ENCODE peak calls at places on chromosomes 1 and 21, in five cellular contexts. One of them, this sample, is unnamed.
A peak's percentile ranks its signal among the peaks of the same experiment; 100 is the strongest.

GRCh38 chr1:155934933-155935590 is 849 bp upstream of the KHDC4 start:
- DNase-seq in activated CD4-positive, CD25-positive, alpha-beta regulatory T cell: no peak
- DNase-seq in activated CD4-positive, alpha-beta T cell treated with anti-CD3 and anti-CD28 coated beads, Interleukin-2, amount 10 ng/mL, durations not matched to agents 24 days and 14 days: no peak
- DNase-seq in stimulated activated CD4-positive, alpha-beta T cell treated with anti-CD3 and anti-CD28 coated beads, Interleukin-2, amount 100 ng/mL, for 48 hours: no peak
- DNase-seq in retinal pigment epithelial cell: no peak
- DNase-seq in this sample: no peak

GRCh38 chr1:118266436-118266835 is 81.4 kb upstream of the SPAG17 start:
- DNase-seq in stimulated activated CD4-positive, alpha-beta T cell treated with anti-CD3 and anti-CD28 coated beads, Interleukin-2, amount 100 ng/mL, for 48 hours: no peak
- DNase-seq in activated CD4-positive, alpha-beta T cell treated with anti-CD3 and anti-CD28 coated beads, Interleukin-2, amount 10 ng/mL, durations not matched to agents 24 days and 14 days: no peak
- DNase-seq in retinal pigment epithelial cell: no peak
- DNase-seq in activated CD4-positive, CD25-positive, alpha-beta regulatory T cell: no peak
- DNase-seq in this sample: no peak

GRCh38 chr1:163398980-163399379 is 77.2 kb downstream of the NUF2 start:
- DNase-seq in activated CD4-positive, alpha-beta T cell treated with anti-CD3 and anti-CD28 coated beads, Interleukin-2, amount 10 ng/mL, durations not matched to agents 24 days and 14 days: no peak
- DNase-seq in retinal pigment epithelial cell: no peak
- DNase-seq in activated CD4-positive, CD25-positive, alpha-beta regulatory T cell: no peak
- DNase-seq in stimulated activated CD4-positive, alpha-beta T cell treated with anti-CD3 and anti-CD28 coated beads, Interleukin-2, amount 100 ng/mL, for 48 hours: no peak
- DNase-seq in this sample: no peak

GRCh38 chr1:197787056-197787455 is 11.8 kb upstream of the DENND1B start:
- DNase-seq in activated CD4-positive, alpha-beta T cell treated with anti-CD3 and anti-CD28 coated beads, Interleukin-2, amount 10 ng/mL, durations not matched to agents 24 days and 14 days: no peak
- DNase-seq in stimulated activated CD4-positive, alpha-beta T cell treated with anti-CD3 and anti-CD28 coated beads, Interleukin-2, amount 100 ng/mL, for 48 hours: no peak
- DNase-seq in activated CD4-positive, CD25-positive, alpha-beta regulatory T cell: no peak
- DNase-seq in retinal pigment epithelial cell: no peak
- DNase-seq in this sample: no peak

GRCh38 chr21:43731891-43732711 is 13.2 kb downstream of the PDXK start:
- DNase-seq in activated CD4-positive, alpha-beta T cell treated with anti-CD3 and anti-CD28 coated beads, Interleukin-2, amount 10 ng/mL, durations not matched to agents 24 days and 14 days: no peak
- DNase-seq in activated CD4-positive, CD25-positive, alpha-beta regulatory T cell: no peak
- DNase-seq in retinal pigment epithelial cell: peak; percentile 88
- DNase-seq in stimulated activated CD4-positive, alpha-beta T cell treated with anti-CD3 and anti-CD28 coated beads, Interleukin-2, amount 100 ng/mL, for 48 hours: no peak
- DNase-seq in this sample: no peak

GRCh38 chr1:238088891-238089290 is 198.2 kb upstream of the ZP4 start:
- DNase-seq in activated CD4-positive, CD25-positive, alpha-beta regulatory T cell: no peak
- DNase-seq in activated CD4-positive, alpha-beta T cell treated with anti-CD3 and anti-CD28 coated beads, Interleukin-2, amount 10 ng/mL, durations not matched to agents 24 days and 14 days: no peak
- DNase-seq in retinal pigment epithelial cell: no peak
- DNase-seq in stimulated activated CD4-positive, alpha-beta T cell treated with anti-CD3 and anti-CD28 coated beads, Interleukin-2, amount 100 ng/mL, for 48 hours: no peak
- DNase-seq in this sample: peak; percentile 82

GRCh38 chr1:98821379-98821778 is 159.9 kb downstream of the SNX7 start:
- DNase-seq in activated CD4-positive, CD25-positive, alpha-beta regulatory T cell: no peak
- DNase-seq in activated CD4-positive, alpha-beta T cell treated with anti-CD3 and anti-CD28 coated beads, Interleukin-2, amount 10 ng/mL, durations not matched to agents 24 days and 14 days: peak; percentile 9
- DNase-seq in retinal pigment epithelial cell: no peak
- DNase-seq in stimulated activated CD4-positive, alpha-beta T cell treated with anti-CD3 and anti-CD28 coated beads, Interleukin-2, amount 100 ng/mL, for 48 hours: no peak
- DNase-seq in this sample: no peak

GRCh38 chr1:80258659-80259058 is 1252.1 kb upstream of the ADGRL4 start:
- DNase-seq in retinal pigment epithelial cell: no peak
- DNase-seq in activated CD4-positive, CD25-positive, alpha-beta regulatory T cell: no peak
- DNase-seq in activated CD4-positive, alpha-beta T cell treated with anti-CD3 and anti-CD28 coated beads, Interleukin-2, amount 10 ng/mL, durations not matched to agents 24 days and 14 days: no peak
- DNase-seq in stimulated activated CD4-positive, alpha-beta T cell treated with anti-CD3 and anti-CD28 coated beads, Interleukin-2, amount 100 ng/mL, for 48 hours: no peak
- DNase-seq in this sample: no peak

GRCh38 chr1:170214980-170215910 is 69.5 kb downstream of the NTMT2 start:
- DNase-seq in activated CD4-positive, CD25-positive, alpha-beta regulatory T cell: no peak
- DNase-seq in stimulated activated CD4-positive, alpha-beta T cell treated with anti-CD3 and anti-CD28 coated beads, Interleukin-2, amount 100 ng/mL, for 48 hours: no peak
- DNase-seq in activated CD4-positive, alpha-beta T cell treated with anti-CD3 and anti-CD28 coated beads, Interleukin-2, amount 10 ng/mL, durations not matched to agents 24 days and 14 days: no peak
- DNase-seq in retinal pigment epithelial cell: no peak
- DNase-seq in this sample: no peak

GRCh38 chr1:23581219-23581618 is 21.9 kb upstream of the ID3 start:
- DNase-seq in retinal pigment epithelial cell: no peak
- DNase-seq in stimulated activated CD4-positive, alpha-beta T cell treated with anti-CD3 and anti-CD28 coated beads, Interleukin-2, amount 100 ng/mL, for 48 hours: no peak
- DNase-seq in activated CD4-positive, alpha-beta T cell treated with anti-CD3 and anti-CD28 coated beads, Interleukin-2, amount 10 ng/mL, durations not matched to agents 24 days and 14 days: no peak
- DNase-seq in activated CD4-positive, CD25-positive, alpha-beta regulatory T cell: no peak
- DNase-seq in this sample: no peak

GRCh38 chr21:32348604-32349332 is 44.0 kb downstream of the URB1 start:
- DNase-seq in stimulated activated CD4-positive, alpha-beta T cell treated with anti-CD3 and anti-CD28 coated beads, Interleukin-2, amount 100 ng/mL, for 48 hours: no peak
- DNase-seq in activated CD4-positive, alpha-beta T cell treated with anti-CD3 and anti-CD28 coated beads, Interleukin-2, amount 10 ng/mL, durations not matched to agents 24 days and 14 days: no peak
- DNase-seq in retinal pigment epithelial cell: no peak
- DNase-seq in activated CD4-positive, CD25-positive, alpha-beta regulatory T cell: no peak
- DNase-seq in this sample: no peak

GRCh38 chr1:188425687-188426086 is 1596.9 kb downstream of the PLA2G4A start:
- DNase-seq in activated CD4-positive, CD25-positive, alpha-beta regulatory T cell: no peak
- DNase-seq in stimulated activated CD4-positive, alpha-beta T cell treated with anti-CD3 and anti-CD28 coated beads, Interleukin-2, amount 100 ng/mL, for 48 hours: no peak
- DNase-seq in activated CD4-positive, alpha-beta T cell treated with anti-CD3 and anti-CD28 coated beads, Interleukin-2, amount 10 ng/mL, durations not matched to agents 24 days and 14 days: no peak
- DNase-seq in retinal pigment epithelial cell: no peak
- DNase-seq in this sample: no peak

GRCh38 chr1:200233393-200233792 is 176.4 kb downstream of the ZNF281 start:
- DNase-seq in stimulated activated CD4-positive, alpha-beta T cell treated with anti-CD3 and anti-CD28 coated beads, Interleukin-2, amount 100 ng/mL, for 48 hours: no peak
- DNase-seq in retinal pigment epithelial cell: no peak
- DNase-seq in activated CD4-positive, alpha-beta T cell treated with anti-CD3 and anti-CD28 coated beads, Interleukin-2, amount 10 ng/mL, durations not matched to agents 24 days and 14 days: peak; percentile 24
- DNase-seq in activated CD4-positive, CD25-positive, alpha-beta regulatory T cell: no peak
- DNase-seq in this sample: no peak

GRCh38 chr1:20483833-20484525 is 2.0 kb downstream of the CAMK2N1 start:
- DNase-seq in retinal pigment epithelial cell: no peak
- DNase-seq in activated CD4-positive, CD25-positive, alpha-beta regulatory T cell: no peak
- DNase-seq in activated CD4-positive, alpha-beta T cell treated with anti-CD3 and anti-CD28 coated beads, Interleukin-2, amount 10 ng/mL, durations not matched to agents 24 days and 14 days: no peak
- DNase-seq in stimulated activated CD4-positive, alpha-beta T cell treated with anti-CD3 and anti-CD28 coated beads, Interleukin-2, amount 100 ng/mL, for 48 hours: no peak
- DNase-seq in this sample: no peak

GRCh38 chr1:109509176-109510134 is at the start of gene AMIGO1:
- DNase-seq in activated CD4-positive, CD25-positive, alpha-beta regulatory T cell: peak; percentile 38
- DNase-seq in retinal pigment epithelial cell: no peak
- DNase-seq in activated CD4-positive, alpha-beta T cell treated with anti-CD3 and anti-CD28 coated beads, Interleukin-2, amount 10 ng/mL, durations not matched to agents 24 days and 14 days: peak; percentile 89
- DNase-seq in stimulated activated CD4-positive, alpha-beta T cell treated with anti-CD3 and anti-CD28 coated beads, Interleukin-2, amount 100 ng/mL, for 48 hours: peak; percentile 52
- DNase-seq in this sample: no peak

GRCh38 chr1:8214501-8215173 is 103.3 kb upstream of the SLC45A1 start:
- DNase-seq in activated CD4-positive, CD25-positive, alpha-beta regulatory T cell: no peak
- DNase-seq in activated CD4-positive, alpha-beta T cell treated with anti-CD3 and anti-CD28 coated beads, Interleukin-2, amount 10 ng/mL, durations not matched to agents 24 days and 14 days: no peak
- DNase-seq in stimulated activated CD4-positive, alpha-beta T cell treated with anti-CD3 and anti-CD28 coated beads, Interleukin-2, amount 100 ng/mL, for 48 hours: no peak
- DNase-seq in retinal pigment epithelial cell: no peak
- DNase-seq in this sample: no peak

GRCh38 chr1:70084314-70084915 is 121.0 kb downstream of the LRRC40 start:
- DNase-seq in stimulated activated CD4-positive, alpha-beta T cell treated with anti-CD3 and anti-CD28 coated beads, Interleukin-2, amount 100 ng/mL, for 48 hours: no peak
- DNase-seq in retinal pigment epithelial cell: no peak
- DNase-seq in activated CD4-positive, CD25-positive, alpha-beta regulatory T cell: no peak
- DNase-seq in activated CD4-positive, alpha-beta T cell treated with anti-CD3 and anti-CD28 coated beads, Interleukin-2, amount 10 ng/mL, durations not matched to agents 24 days and 14 days: no peak
- DNase-seq in this sample: no peak

GRCh38 chr1:232209357-232209756 is 420.6 kb downstream of the SIPA1L2 start:
- DNase-seq in activated CD4-positive, CD25-positive, alpha-beta regulatory T cell: no peak
- DNase-seq in retinal pigment epithelial cell: no peak
- DNase-seq in activated CD4-positive, alpha-beta T cell treated with anti-CD3 and anti-CD28 coated beads, Interleukin-2, amount 10 ng/mL, durations not matched to agents 24 days and 14 days: no peak
- DNase-seq in stimulated activated CD4-positive, alpha-beta T cell treated with anti-CD3 and anti-CD28 coated beads, Interleukin-2, amount 100 ng/mL, for 48 hours: no peak
- DNase-seq in this sample: no peak

GRCh38 chr1:184801503-184801902 is 46.8 kb upstream of the EDEM3 start:
- DNase-seq in activated CD4-positive, alpha-beta T cell treated with anti-CD3 and anti-CD28 coated beads, Interleukin-2, amount 10 ng/mL, durations not matched to agents 24 days and 14 days: no peak
- DNase-seq in activated CD4-positive, CD25-positive, alpha-beta regulatory T cell: no peak
- DNase-seq in stimulated activated CD4-positive, alpha-beta T cell treated with anti-CD3 and anti-CD28 coated beads, Interleukin-2, amount 100 ng/mL, for 48 hours: no peak
- DNase-seq in retinal pigment epithelial cell: peak; percentile 58
- DNase-seq in this sample: no peak

GRCh38 chr1:77036560-77036959 is 169.3 kb downstream of the ST6GALNAC5 start:
- DNase-seq in activated CD4-positive, CD25-positive, alpha-beta regulatory T cell: no peak
- DNase-seq in activated CD4-positive, alpha-beta T cell treated with anti-CD3 and anti-CD28 coated beads, Interleukin-2, amount 10 ng/mL, durations not matched to agents 24 days and 14 days: peak; percentile 65
- DNase-seq in retinal pigment epithelial cell: no peak
- DNase-seq in stimulated activated CD4-positive, alpha-beta T cell treated with anti-CD3 and anti-CD28 coated beads, Interleukin-2, amount 100 ng/mL, for 48 hours: no peak
- DNase-seq in this sample: no peak

GRCh38 chr1:243559575-243560172 is 290.4 kb downstream of the AKT3 start:
- DNase-seq in stimulated activated CD4-positive, alpha-beta T cell treated with anti-CD3 and anti-CD28 coated beads, Interleukin-2, amount 100 ng/mL, for 48 hours: no peak
- DNase-seq in activated CD4-positive, CD25-positive, alpha-beta regulatory T cell: no peak
- DNase-seq in retinal pigment epithelial cell: no peak
- DNase-seq in activated CD4-positive, alpha-beta T cell treated with anti-CD3 and anti-CD28 coated beads, Interleukin-2, amount 10 ng/mL, durations not matched to agents 24 days and 14 days: no peak
- DNase-seq in this sample: no peak

GRCh38 chr1:247857069-247857985 is at the start of gene TRIM58:
- DNase-seq in retinal pigment epithelial cell: no peak
- DNase-seq in activated CD4-positive, CD25-positive, alpha-beta regulatory T cell: no peak
- DNase-seq in activated CD4-positive, alpha-beta T cell treated with anti-CD3 and anti-CD28 coated beads, Interleukin-2, amount 10 ng/mL, durations not matched to agents 24 days and 14 days: peak; percentile 78
- DNase-seq in stimulated activated CD4-positive, alpha-beta T cell treated with anti-CD3 and anti-CD28 coated beads, Interleukin-2, amount 100 ng/mL, for 48 hours: peak; percentile 7
- DNase-seq in this sample: no peak

GRCh38 chr1:220699044-220699443 is 8.9 kb downstream of the C1orf115 start:
- DNase-seq in activated CD4-positive, CD25-positive, alpha-beta regulatory T cell: no peak
- DNase-seq in retinal pigment epithelial cell: no peak
- DNase-seq in stimulated activated CD4-positive, alpha-beta T cell treated with anti-CD3 and anti-CD28 coated beads, Interleukin-2, amount 100 ng/mL, for 48 hours: no peak
- DNase-seq in activated CD4-positive, alpha-beta T cell treated with anti-CD3 and anti-CD28 coated beads, Interleukin-2, amount 10 ng/mL, durations not matched to agents 24 days and 14 days: no peak
- DNase-seq in this sample: no peak